ENCODE peak calls at places on chromosomes 16 and 17, in four cellular contexts. Z, Y, X and M are unnamed samples. For H3K27me3, the result is how much of the 10 kb centered on the place peaks cover.

GRCh38 chr17:16915752-16916556 is 56.0 kb downstream of the TNFRSF13B start:
- DNase-seq in Y (peak), Z (peak), X (peak), M (no peak)

GRCh38 chr17:68155692-68156091 is 92.2 kb upstream of the AMZ2 start:
- DNase-seq in Z (no peak), X (no peak), Y (no peak), M (no peak)

GRCh38 chr17:55266051-55266957 is 1.5 kb downstream of the HLF start:
- DNase-seq in Y (no peak), X (no peak), Z (peak), M (no peak)

GRCh38 chr17:59371426-59372099 is 40.1 kb downstream of the YPEL2 start:
- DNase-seq in Z (no peak), Y (no peak), X (peak), M (peak)

GRCh38 chr17:81170727-81171494 is 4.9 kb upstream of the AATK start:
- DNase-seq in Y (no peak), X (no peak), Z (no peak), M (no peak)

GRCh38 chr17:44005865-44006580 is 1.6 kb downstream of the NAGS start:
- DNase-seq in X (no peak), Y (peak), Z (peak), M (peak)

GRCh38 chr17:7916799-7917198 is 710 bp upstream of the RNF227 start:
- DNase-seq in X (no peak), Y (no peak), Z (no peak), M (no peak)

GRCh38 chr16:21526923-21527807 is 72.2 kb upstream of the METTL9 start:
- DNase-seq in Y (no peak), X (no peak), Z (peak), M (no peak)

GRCh38 chr16:53043986-53044571 is 8.6 kb downstream of the CHD9NB start:
- DNase-seq in X (no peak), Y (no peak), Z (peak), M (no peak)

GRCh38 chr16:22070361-22071351 is 21.7 kb upstream of the VWA3A start:
- DNase-seq in Z (no peak), Y (no peak), X (peak), M (peak)

GRCh38 chr16:81650982-81651562 is 128.0 kb upstream of the PLCG2 start:
- DNase-seq in X (peak), Y (no peak), Z (peak), M (peak)

GRCh38 chr17:65049085-65049756 is 7.3 kb downstream of the GNA13 start:
- DNase-seq in X (no peak), Y (no peak), Z (no peak), M (no peak)

GRCh38 chr16:18582902-18583301 is 21.0 kb upstream of the NOMO2 start:
- DNase-seq in Y (no peak), Z (no peak), X (no peak), M (no peak)

GRCh38 chr16:268141-269053 is 7.3 kb downstream of the RGS11 start:
- DNase-seq in Z (no peak), X (no peak), Y (no peak), M (no peak)

GRCh38 chr16:71426069-71426879 is 15.6 kb downstream of the TLE7 start:
- DNase-seq in Z (peak), X (no peak), Y (no peak), M (no peak)

GRCh38 chr17:18951941-18952842 is at the start of gene SLC5A10:
- DNase-seq in Z (peak), Y (no peak), X (no peak), M (no peak)

GRCh38 chr17:21467739-21468490 is 91.8 kb downstream of the KCNJ12 start:
- DNase-seq in X (no peak), Z (no peak), Y (no peak), M (no peak)

GRCh38 chr17:20218231-20218630 is 209.1 kb downstream of the SPECC1 start:
- DNase-seq in Y (no peak), X (no peak), Z (peak), M (no peak)

GRCh38 chr17:61009619-61010018 is 332.0 kb downstream of the BCAS3 start:
- DNase-seq in Z (no peak), X (no peak), Y (no peak), M (no peak)

GRCh38 chr17:59366773-59367656 is 35.6 kb downstream of the YPEL2 start:
- DNase-seq in Y (no peak), Z (no peak), X (no peak), M (no peak)

GRCh38 chr17:59074494-59074893 is 32.2 kb downstream of the TRIM37 start:
- DNase-seq in Z (no peak), Y (no peak), X (no peak), M (no peak)

GRCh38 chr17:18248300-18248731 is 10.2 kb downstream of the FLII start:
- DNase-seq in Y (peak), Z (peak), X (peak), M (peak)

GRCh38 chr16:82051656-82052055 is 16.6 kb downstream of the HSD17B2 start:
- DNase-seq in Y (no peak), Z (no peak), X (no peak), M (no peak)

GRCh38 chr17:80738020-80738380 is 193.4 kb downstream of the RPTOR start:
- DNase-seq in Y (no peak), X (no peak), Z (no peak), M (no peak)

GRCh38 chr16:3142770-3143169 is 7.9 kb downstream of the ZNF213 start:
- DNase-seq in Y (no peak), Z (no peak), X (no peak), M (peak)

GRCh38 chr16:81140930-81141780 is 45.0 kb upstream of the GCSH start:
- DNase-seq in X (no peak), Z (peak), Y (no peak), M (no peak)

GRCh38 chr16:16141141-16141540 is 82.2 kb downstream of the ABCC6 start:
- DNase-seq in Z (no peak), Y (no peak), X (no peak), M (no peak)

GRCh38 chr17:46979023-46979870 is at the start of gene RPRML:
- DNase-seq in X (peak), Y (no peak), Z (peak), M (peak)

GRCh38 chr16:3590736-3591435 is 13.7 kb upstream of the NLRC3 start:
- DNase-seq in Y (no peak), Z (no peak), X (no peak), M (no peak)

GRCh38 chr16:27851586-27851985 is 211.9 kb downstream of the GSG1L start:
- DNase-seq in X (no peak), Z (no peak), Y (no peak), M (no peak)

GRCh38 chr16:79402356-79402755 is 198.2 kb downstream of the MAF start:
- DNase-seq in X (no peak), Y (no peak), Z (no peak), M (no peak)

GRCh38 chr17:38920374-38921291 is 4.8 kb upstream of the LASP1NB start:
- DNase-seq in Y (peak), Z (no peak), X (no peak), M (no peak)

GRCh38 chr16:52561910-52562741 is 15.2 kb upstream of the TOX3 start:
- DNase-seq in Y (no peak), Z (no peak), X (no peak), M (no peak)

GRCh38 chr17:48223945-48224344 is 116.4 kb downstream of the SNX11 start:
- DNase-seq in Z (no peak), Y (no peak), X (no peak), M (no peak)
- H3K27me3 ChIP-seq in Z (half or more), Y (under half), X (half or more), M (under half)

GRCh38 chr16:57609541-57610401 is 18.7 kb upstream of the ADGRG1 start:
- DNase-seq in X (no peak), Z (no peak), Y (peak), M (no peak)
- H3K27me3 ChIP-seq in X (under half), Z (under half), Y (under half), M (under half)

GRCh38 chr17:82964851-82965341 is 114.5 kb upstream of the METRNL start:
- DNase-seq in Y (no peak), Z (no peak), X (no peak), M (peak)
- H3K27me3 ChIP-seq in Y (under half), Z (under half), X (under half), M (under half)

DNA sequence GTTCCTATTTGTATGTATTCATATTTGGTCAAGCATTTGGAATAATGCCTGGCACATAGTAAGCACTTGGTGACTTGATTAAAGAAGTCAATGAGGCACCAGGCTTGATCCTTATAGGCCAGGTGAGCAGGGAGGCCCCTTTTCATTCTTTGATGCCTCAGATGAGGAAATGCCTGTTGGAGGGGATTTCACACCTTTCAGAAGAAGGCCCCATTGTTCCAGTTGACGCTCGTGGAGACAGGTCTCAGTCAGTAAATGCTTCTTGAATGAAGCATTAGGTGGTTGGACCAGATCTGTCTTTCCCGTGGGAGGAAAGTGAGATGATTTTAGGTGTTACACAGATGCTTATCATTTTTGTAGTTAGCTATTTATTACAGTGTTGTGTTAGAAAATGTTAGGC is 13.0 kb downstream of the LCMT1 start:
- DNase-seq in Z (no peak), Y (no peak), X (no peak), M (no peak)
- H3K27me3 ChIP-seq in Z (under half), Y (under half), X (under half), M (under half)

GRCh38 chr16:11407047-11407982 is 62.1 kb downstream of the RMI2 start:
- DNase-seq in Z (peak), Y (peak), X (no peak), M (no peak)

GRCh38 chr16:11410382-11411058 is 65.3 kb downstream of the RMI2 start:
- DNase-seq in X (no peak), Z (no peak), Y (no peak), M (no peak)

GRCh38 chr16:11409398-11409797 is 64.1 kb downstream of the RMI2 start:
- DNase-seq in Z (no peak), X (no peak), Y (no peak), M (no peak)

GRCh38 chr16:11406177-11406560 is 60.9 kb downstream of the RMI2 start:
- DNase-seq in X (no peak), Z (no peak), Y (no peak), M (no peak)

GRCh38 chr16:11408261-11408660 is 63.0 kb downstream of the RMI2 start:
- DNase-seq in X (no peak), Y (no peak), Z (no peak), M (no peak)
- H3K27me3 ChIP-seq in X (under half), Y (under half), Z (under half), M (under half)

GRCh38 chr17:48605409-48605864 is 651 bp upstream of the HOXB6 start:
- DNase-seq in Y (no peak), X (no peak), Z (no peak), M (no peak)
- H3K27me3 ChIP-seq in Y (under half), X (half or more), Z (half or more), M (under half)

GRCh38 chr16:56672761-56673536 is 3.3 kb downstream of the MT1H start:
- DNase-seq in Z (no peak), X (no peak), Y (no peak), M (no peak)

GRCh38 chr16:56673916-56674315 is 4.3 kb downstream of the MT1H start:
- DNase-seq in Y (no peak), Z (peak), X (no peak), M (peak)

GRCh38 chr16:56670640-56670934 is 973 bp downstream of the MT1H start:
- DNase-seq in Z (no peak), X (no peak), Y (no peak), M (no peak)

GRCh38 chr16:56669840-56670639 is 426 bp downstream of the MT1H start:
- DNase-seq in Z (no peak), X (no peak), Y (no peak), M (no peak)

DNA sequence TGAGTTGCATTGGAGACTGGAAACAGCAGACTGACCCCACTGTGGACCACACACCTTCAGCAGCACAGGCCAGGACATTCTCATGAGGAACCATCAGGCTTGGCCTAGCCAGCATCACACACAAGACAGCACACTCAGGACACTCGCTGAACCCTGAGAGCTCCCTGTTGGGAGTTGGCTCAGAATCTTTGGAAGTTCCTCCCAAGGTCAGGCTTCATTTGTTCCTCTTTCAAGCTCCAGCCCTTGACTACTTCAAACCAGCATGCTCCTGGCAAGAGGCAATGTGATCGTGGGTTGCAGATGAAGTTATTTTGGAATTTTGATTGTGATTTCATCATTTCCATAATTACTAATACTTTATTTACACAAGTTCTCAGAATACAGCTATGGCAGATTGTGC is 2.1 kb downstream of the MT1H start:
- DNase-seq in X (no peak), Y (no peak), Z (no peak), M (no peak)
- H3K27me3 ChIP-seq in X (half or more), Y (under half), Z (half or more), M (under half)

DNA sequence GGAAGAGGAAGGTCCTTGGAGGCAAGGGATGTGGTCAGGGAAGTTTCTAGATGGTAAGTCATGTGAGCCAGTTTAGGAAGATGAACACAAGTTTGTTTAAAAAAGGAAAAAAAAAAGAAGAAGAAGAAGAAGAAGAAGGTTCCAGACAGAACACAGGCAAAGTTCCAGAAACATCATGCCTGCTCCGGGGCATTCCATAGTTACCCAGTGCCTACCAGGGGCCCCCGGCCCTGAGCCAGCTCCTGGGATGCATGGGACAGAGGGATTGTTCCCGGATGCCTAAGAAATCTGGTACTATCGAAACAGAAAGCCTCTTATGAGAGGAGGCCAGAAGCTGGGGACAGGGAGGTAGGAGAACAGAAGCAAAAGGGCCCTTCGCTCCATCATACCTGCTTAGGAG is 21.3 kb downstream of the CACNG4 start:
- DNase-seq in X (no peak), Z (no peak), Y (no peak), M (no peak)
- H3K27me3 ChIP-seq in X (half or more), Z (under half), Y (under half), M (under half)

GRCh38 chr17:35733366-35733765 is 1.9 kb downstream of the RASL10B start:
- DNase-seq in Z (no peak), Y (no peak), X (no peak), M (no peak)
- H3K27me3 ChIP-seq in Z (under half), Y (under half), X (under half), M (under half)